ENCODE peak calls at places on chromosomes 16 and 17, in ten cellular contexts. One of them, this sample, is unnamed.

GRCh38 chr16:57233944-57234706 is 10.9 kb upstream of the ARL2BP start:
- DNase-seq in HL-60: no peak
- DNase-seq in activated CD4-positive, alpha-beta T cell treated with anti-CD3 and anti-CD28 coated beads, Interleukin-2, amount 50 U/mL, for 1 hour: no peak
- DNase-seq in immature natural killer cell: no peak
- DNase-seq in kidney tubule cell: no peak
- DNase-seq in GM12864: no peak
- DNase-seq in HCT116: no peak
- DNase-seq in NCI-H1930: no peak
- DNase-seq in activated CD4-positive, CD25-positive, alpha-beta regulatory T cell treated with anti-CD3 and anti-CD28 coated beads, Interleukin-2, amount 50 U/mL, for 16 hours: no peak
- DNase-seq in NCI-H1105: no peak
- DNase-seq in this sample: no peak

GRCh38 chr17:53749178-53749577 is 73.5 kb upstream of the KIF2B start:
- DNase-seq in HL-60: no peak
- DNase-seq in activated CD4-positive, alpha-beta T cell treated with anti-CD3 and anti-CD28 coated beads, Interleukin-2, amount 50 U/mL, for 1 hour: no peak
- DNase-seq in immature natural killer cell: no peak
- DNase-seq in kidney tubule cell: peak
- DNase-seq in GM12864: no peak
- DNase-seq in HCT116: no peak
- DNase-seq in NCI-H1930: no peak
- DNase-seq in activated CD4-positive, CD25-positive, alpha-beta regulatory T cell treated with anti-CD3 and anti-CD28 coated beads, Interleukin-2, amount 50 U/mL, for 16 hours: no peak
- DNase-seq in NCI-H1105: no peak
- DNase-seq in this sample: no peak

GRCh38 chr17:27226611-27227234 is 67.2 kb upstream of the WSB1 start:
- DNase-seq in HL-60: no peak
- DNase-seq in activated CD4-positive, alpha-beta T cell treated with anti-CD3 and anti-CD28 coated beads, Interleukin-2, amount 50 U/mL, for 1 hour: no peak
- DNase-seq in immature natural killer cell: no peak
- DNase-seq in kidney tubule cell: peak
- DNase-seq in GM12864: no peak
- DNase-seq in HCT116: no peak
- DNase-seq in NCI-H1930: no peak
- DNase-seq in activated CD4-positive, CD25-positive, alpha-beta regulatory T cell treated with anti-CD3 and anti-CD28 coated beads, Interleukin-2, amount 50 U/mL, for 16 hours: no peak
- DNase-seq in NCI-H1105: no peak
- DNase-seq in this sample: no peak

GRCh38 chr17:40345161-40346034 is 19.1 kb downstream of the GJD3 start:
- DNase-seq in HL-60: no peak
- DNase-seq in activated CD4-positive, alpha-beta T cell treated with anti-CD3 and anti-CD28 coated beads, Interleukin-2, amount 50 U/mL, for 1 hour: peak
- DNase-seq in immature natural killer cell: no peak
- DNase-seq in kidney tubule cell: peak
- DNase-seq in GM12864: no peak
- DNase-seq in HCT116: no peak
- DNase-seq in NCI-H1930: no peak
- DNase-seq in activated CD4-positive, CD25-positive, alpha-beta regulatory T cell treated with anti-CD3 and anti-CD28 coated beads, Interleukin-2, amount 50 U/mL, for 16 hours: no peak
- DNase-seq in NCI-H1105: no peak
- DNase-seq in this sample: no peak

GRCh38 chr17:29107933-29108805 is 65.2 kb downstream of the PIPOX start:
- DNase-seq in HL-60: no peak
- DNase-seq in activated CD4-positive, alpha-beta T cell treated with anti-CD3 and anti-CD28 coated beads, Interleukin-2, amount 50 U/mL, for 1 hour: no peak
- DNase-seq in immature natural killer cell: no peak
- DNase-seq in kidney tubule cell: peak
- DNase-seq in GM12864: no peak
- DNase-seq in HCT116: peak
- DNase-seq in NCI-H1930: no peak
- DNase-seq in activated CD4-positive, CD25-positive, alpha-beta regulatory T cell treated with anti-CD3 and anti-CD28 coated beads, Interleukin-2, amount 50 U/mL, for 16 hours: no peak
- DNase-seq in NCI-H1105: no peak
- DNase-seq in this sample: no peak

GRCh38 chr16:50888486-50889261 is 146.8 kb downstream of the CYLD start:
- DNase-seq in HL-60: no peak
- DNase-seq in activated CD4-positive, alpha-beta T cell treated with anti-CD3 and anti-CD28 coated beads, Interleukin-2, amount 50 U/mL, for 1 hour: no peak
- DNase-seq in immature natural killer cell: no peak
- DNase-seq in kidney tubule cell: no peak
- DNase-seq in GM12864: no peak
- DNase-seq in HCT116: no peak
- DNase-seq in NCI-H1930: no peak
- DNase-seq in activated CD4-positive, CD25-positive, alpha-beta regulatory T cell treated with anti-CD3 and anti-CD28 coated beads, Interleukin-2, amount 50 U/mL, for 16 hours: no peak
- DNase-seq in NCI-H1105: no peak
- DNase-seq in this sample: no peak

GRCh38 chr16:63361032-63361624 is 1324.9 kb upstream of the CDH8 start:
- DNase-seq in HL-60: peak
- DNase-seq in activated CD4-positive, alpha-beta T cell treated with anti-CD3 and anti-CD28 coated beads, Interleukin-2, amount 50 U/mL, for 1 hour: no peak
- DNase-seq in immature natural killer cell: no peak
- DNase-seq in kidney tubule cell: peak
- DNase-seq in GM12864: peak
- DNase-seq in HCT116: peak
- DNase-seq in NCI-H1930: peak
- DNase-seq in activated CD4-positive, CD25-positive, alpha-beta regulatory T cell treated with anti-CD3 and anti-CD28 coated beads, Interleukin-2, amount 50 U/mL, for 16 hours: no peak
- DNase-seq in NCI-H1105: no peak
- DNase-seq in this sample: no peak

GRCh38 chr17:74008196-74008595 is 195.3 kb upstream of the RPL38 start:
- DNase-seq in HL-60: no peak
- DNase-seq in activated CD4-positive, alpha-beta T cell treated with anti-CD3 and anti-CD28 coated beads, Interleukin-2, amount 50 U/mL, for 1 hour: no peak
- DNase-seq in immature natural killer cell: no peak
- DNase-seq in kidney tubule cell: peak
- DNase-seq in GM12864: no peak
- DNase-seq in HCT116: peak
- DNase-seq in NCI-H1930: peak
- DNase-seq in activated CD4-positive, CD25-positive, alpha-beta regulatory T cell treated with anti-CD3 and anti-CD28 coated beads, Interleukin-2, amount 50 U/mL, for 16 hours: no peak
- DNase-seq in NCI-H1105: no peak
- DNase-seq in this sample: no peak

GRCh38 chr16:86103320-86103719 is 204.4 kb downstream of the IRF8 start:
- DNase-seq in HL-60: no peak
- DNase-seq in activated CD4-positive, alpha-beta T cell treated with anti-CD3 and anti-CD28 coated beads, Interleukin-2, amount 50 U/mL, for 1 hour: no peak
- DNase-seq in immature natural killer cell: no peak
- DNase-seq in kidney tubule cell: no peak
- DNase-seq in GM12864: no peak
- DNase-seq in HCT116: no peak
- DNase-seq in NCI-H1930: no peak
- DNase-seq in activated CD4-positive, CD25-positive, alpha-beta regulatory T cell treated with anti-CD3 and anti-CD28 coated beads, Interleukin-2, amount 50 U/mL, for 16 hours: no peak
- DNase-seq in NCI-H1105: no peak
- DNase-seq in this sample: no peak

GRCh38 chr16:1167276-1168107 is 14.6 kb downstream of the CACNA1H start:
- DNase-seq in HL-60: no peak
- DNase-seq in activated CD4-positive, alpha-beta T cell treated with anti-CD3 and anti-CD28 coated beads, Interleukin-2, amount 50 U/mL, for 1 hour: no peak
- DNase-seq in immature natural killer cell: no peak
- DNase-seq in kidney tubule cell: peak
- DNase-seq in GM12864: no peak
- DNase-seq in HCT116: no peak
- DNase-seq in NCI-H1930: no peak
- DNase-seq in activated CD4-positive, CD25-positive, alpha-beta regulatory T cell treated with anti-CD3 and anti-CD28 coated beads, Interleukin-2, amount 50 U/mL, for 16 hours: no peak
- DNase-seq in NCI-H1105: peak
- DNase-seq in this sample: no peak

GRCh38 chr17:45247429-45248131 is 14.3 kb downstream of the SPATA32 start:
- DNase-seq in HL-60: peak
- DNase-seq in activated CD4-positive, alpha-beta T cell treated with anti-CD3 and anti-CD28 coated beads, Interleukin-2, amount 50 U/mL, for 1 hour: peak
- DNase-seq in immature natural killer cell: peak
- DNase-seq in kidney tubule cell: peak
- DNase-seq in GM12864: peak
- DNase-seq in HCT116: peak
- DNase-seq in NCI-H1930: peak
- DNase-seq in activated CD4-positive, CD25-positive, alpha-beta regulatory T cell treated with anti-CD3 and anti-CD28 coated beads, Interleukin-2, amount 50 U/mL, for 16 hours: peak
- DNase-seq in NCI-H1105: peak
- DNase-seq in this sample: peak

GRCh38 chr17:69047368-69048263 is 13.1 kb downstream of the ABCA9 start:
- DNase-seq in HL-60: peak
- DNase-seq in activated CD4-positive, alpha-beta T cell treated with anti-CD3 and anti-CD28 coated beads, Interleukin-2, amount 50 U/mL, for 1 hour: no peak
- DNase-seq in immature natural killer cell: no peak
- DNase-seq in kidney tubule cell: peak
- DNase-seq in GM12864: no peak
- DNase-seq in HCT116: no peak
- DNase-seq in NCI-H1930: no peak
- DNase-seq in activated CD4-positive, CD25-positive, alpha-beta regulatory T cell treated with anti-CD3 and anti-CD28 coated beads, Interleukin-2, amount 50 U/mL, for 16 hours: no peak
- DNase-seq in NCI-H1105: no peak
- DNase-seq in this sample: no peak

GRCh38 chr16:56364865-56365264 is 60.5 kb downstream of the AMFR start:
- DNase-seq in HL-60: no peak
- DNase-seq in activated CD4-positive, alpha-beta T cell treated with anti-CD3 and anti-CD28 coated beads, Interleukin-2, amount 50 U/mL, for 1 hour: no peak
- DNase-seq in immature natural killer cell: no peak
- DNase-seq in kidney tubule cell: no peak
- DNase-seq in GM12864: no peak
- DNase-seq in HCT116: no peak
- DNase-seq in NCI-H1930: no peak
- DNase-seq in activated CD4-positive, CD25-positive, alpha-beta regulatory T cell treated with anti-CD3 and anti-CD28 coated beads, Interleukin-2, amount 50 U/mL, for 16 hours: no peak
- DNase-seq in NCI-H1105: no peak
- DNase-seq in this sample: no peak

GRCh38 chr17:45262516-45263476 is 902 bp upstream of the SPATA32 start:
- DNase-seq in HL-60: no peak
- DNase-seq in activated CD4-positive, alpha-beta T cell treated with anti-CD3 and anti-CD28 coated beads, Interleukin-2, amount 50 U/mL, for 1 hour: no peak
- DNase-seq in immature natural killer cell: no peak
- DNase-seq in kidney tubule cell: no peak
- DNase-seq in GM12864: no peak
- DNase-seq in HCT116: no peak
- DNase-seq in NCI-H1930: no peak
- DNase-seq in activated CD4-positive, CD25-positive, alpha-beta regulatory T cell treated with anti-CD3 and anti-CD28 coated beads, Interleukin-2, amount 50 U/mL, for 16 hours: no peak
- DNase-seq in NCI-H1105: no peak
- DNase-seq in this sample: no peak

GRCh38 chr17:19747829-19748806 is at the start of gene ALDH3A1:
- DNase-seq in HL-60: no peak
- DNase-seq in activated CD4-positive, alpha-beta T cell treated with anti-CD3 and anti-CD28 coated beads, Interleukin-2, amount 50 U/mL, for 1 hour: no peak
- DNase-seq in immature natural killer cell: no peak
- DNase-seq in kidney tubule cell: no peak
- DNase-seq in GM12864: no peak
- DNase-seq in HCT116: no peak
- DNase-seq in NCI-H1930: no peak
- DNase-seq in activated CD4-positive, CD25-positive, alpha-beta regulatory T cell treated with anti-CD3 and anti-CD28 coated beads, Interleukin-2, amount 50 U/mL, for 16 hours: no peak
- DNase-seq in NCI-H1105: no peak
- DNase-seq in this sample: no peak

GRCh38 chr17:42787266-42787665 is 6.9 kb downstream of the WNK4 start:
- DNase-seq in HL-60: no peak
- DNase-seq in activated CD4-positive, alpha-beta T cell treated with anti-CD3 and anti-CD28 coated beads, Interleukin-2, amount 50 U/mL, for 1 hour: no peak
- DNase-seq in immature natural killer cell: no peak
- DNase-seq in kidney tubule cell: no peak
- DNase-seq in GM12864: no peak
- DNase-seq in HCT116: no peak
- DNase-seq in NCI-H1930: no peak
- DNase-seq in activated CD4-positive, CD25-positive, alpha-beta regulatory T cell treated with anti-CD3 and anti-CD28 coated beads, Interleukin-2, amount 50 U/mL, for 16 hours: no peak
- DNase-seq in NCI-H1105: no peak
- DNase-seq in this sample: no peak

This sample was measured in omental fat pad.